ENCODE peak calls at places on chromosomes 11 and 22, in five cellular contexts. M, R, Y, I and J are unnamed samples.

GRCh38 chr11:109033627-109034340 is 368.9 kb downstream of the DDX10 start:
- DNase-seq in Y (no peak), M (no peak), I (no peak), R (peak), J (no peak)

GRCh38 chr11:79437274-79437980 is 3.4 kb downstream of the TENM4 start:
- DNase-seq in R (no peak), Y (peak), M (peak), I (no peak), J (peak)

GRCh38 chr11:121743285-121743684 is 290.5 kb upstream of the SORL1-AS1 start:
- DNase-seq in I (no peak), M (no peak), Y (no peak), R (no peak), J (no peak)

GRCh38 chr22:45007247-45007945 is 2.4 kb downstream of the PHF21B start:
- DNase-seq in R (peak), I (no peak), Y (no peak), M (no peak), J (peak)

GRCh38 chr11:119101367-119101758 is 290 bp downstream of the DPAGT1 start:
- DNase-seq in R (no peak), Y (no peak), I (peak), M (no peak), J (no peak)

GRCh38 chr11:27673979-27674663 is 26.1 kb downstream of the BDNF start:
- DNase-seq in Y (no peak), M (no peak), I (no peak), R (no peak), J (no peak)

GRCh38 chr11:65206901-65207300 is 25.2 kb downstream of the CAPN1 start:
- DNase-seq in I (no peak), R (no peak), M (no peak), Y (no peak), J (no peak)

GRCh38 chr11:35389112-35389511 is 30.2 kb downstream of the SLC1A2 start:
- DNase-seq in R (no peak), I (no peak), M (no peak), Y (no peak), J (peak)

GRCh38 chr11:12029738-12030363 is 21.4 kb upstream of the DKK3 start:
- DNase-seq in I (no peak), R (no peak), M (no peak), Y (no peak), J (no peak)

GRCh38 chr11:80816966-80817365 is 1376.1 kb upstream of the TENM4 start:
- DNase-seq in R (no peak), Y (no peak), I (no peak), M (no peak), J (no peak)

GRCh38 chr22:36816635-36817428 is at the start of gene PVALB:
- DNase-seq in M (peak), R (peak), I (no peak), Y (peak), J (peak)

GRCh38 chr11:57162179-57162898 is 19.4 kb upstream of the LRRC55 start:
- DNase-seq in Y (no peak), I (no peak), M (no peak), R (peak), J (no peak)

GRCh38 chr11:2524446-2525165 is 79.8 kb downstream of the KCNQ1 start:
- DNase-seq in Y (peak), M (no peak), R (no peak), I (no peak), J (peak)

GRCh38 chr11:45653277-45653676 is 12.1 kb downstream of the CHST1 start:
- DNase-seq in R (no peak), I (no peak), M (no peak), Y (no peak), J (no peak)

GRCh38 chr11:269146-269890 is 8.9 kb upstream of the NLRP6 start:
- DNase-seq in Y (peak), R (no peak), I (peak), M (no peak), J (no peak)

GRCh38 chr11:90321018-90321417 is 98.2 kb upstream of the CHORDC1 start:
- DNase-seq in R (no peak), I (no peak), M (no peak), Y (no peak), J (no peak)

GRCh38 chr11:123543796-123544195 is 110.6 kb downstream of the SCN3B start:
- DNase-seq in Y (no peak), I (no peak), M (no peak), R (no peak), J (no peak)

GRCh38 chr11:93740031-93740801 is 1.1 kb downstream of the TAF1D start:
- DNase-seq in I (peak), M (no peak), R (no peak), Y (peak), J (peak)

GRCh38 chr11:6647282-6647679 is 8.3 kb downstream of the DCHS1 start:
- DNase-seq in R (no peak), M (no peak), Y (peak), I (no peak), J (no peak)

GRCh38 chr11:118872403-118872821 is 11.3 kb upstream of the CXCR5 start:
- DNase-seq in I (no peak), R (no peak), Y (no peak), M (no peak), J (no peak)

GRCh38 chr11:70522613-70523311 is 124.4 kb downstream of the CTTN start:
- DNase-seq in M (peak), I (no peak), Y (peak), R (no peak), J (peak)

GRCh38 chr11:94424011-94424410 is 22.8 kb upstream of the GPR83 start:
- DNase-seq in I (no peak), R (no peak), M (no peak), Y (no peak), J (no peak)

GRCh38 chr11:2892215-2893020 is 6.8 kb upstream of the CDKN1C start:
- DNase-seq in M (peak), R (peak), I (peak), Y (peak), J (peak)

GRCh38 chr11:47328449-47329390 is 23.8 kb downstream of the MYBPC3 start:
- DNase-seq in Y (no peak), M (no peak), R (no peak), I (no peak), J (no peak)

GRCh38 chr11:81869337-81870065 is 864.2 kb downstream of the FAM181B start:
- DNase-seq in R (no peak), Y (peak), I (peak), M (no peak), J (no peak)

GRCh38 chr11:69089258-69089657 is 40.5 kb downstream of the TPCN2 start:
- DNase-seq in I (no peak), Y (no peak), R (no peak), M (no peak), J (peak)

GRCh38 chr11:3920148-3920852 is 64.8 kb downstream of the STIM1 start:
- DNase-seq in M (no peak), I (no peak), Y (peak), R (no peak), J (no peak)

GRCh38 chr11:109320595-109320994 is 101.4 kb upstream of the C11orf87 start:
- DNase-seq in I (no peak), Y (no peak), M (no peak), R (no peak), J (no peak)

GRCh38 chr11:62391642-62392425 is 27.0 kb upstream of the SCGB1A1 start:
- DNase-seq in I (no peak), R (no peak), M (no peak), Y (no peak), J (no peak)

GRCh38 chr11:33445761-33446161 is 188.6 kb downstream of the HIPK3 start:
- DNase-seq in I (no peak), Y (no peak), M (no peak), R (peak), J (no peak)

GRCh38 chr11:131491503-131491902 is 121.1 kb downstream of the NTM start:
- DNase-seq in M (no peak), I (no peak), Y (no peak), R (no peak), J (no peak)

GRCh38 chr11:122804161-122804560 is 34.1 kb upstream of the CRTAM start:
- DNase-seq in M (no peak), Y (no peak), R (no peak), I (no peak), J (no peak)

GRCh38 chr11:19777342-19778102 is 64.9 kb downstream of the NAV2 start:
- DNase-seq in R (peak), M (no peak), I (no peak), Y (peak), J (peak)

GRCh38 chr11:17578296-17578695 is 31.2 kb downstream of the OTOG start:
- DNase-seq in I (no peak), Y (no peak), R (no peak), M (no peak), J (no peak)

GRCh38 chr11:62132188-62132587 is 8.4 kb downstream of the INCENP start:
- DNase-seq in I (no peak), R (no peak), M (no peak), Y (no peak), J (peak)

GRCh38 chr11:69137148-69137844 is 18.4 kb upstream of the SMIM38 start:
- DNase-seq in Y (no peak), M (no peak), R (no peak), I (no peak), J (no peak)